ENCODE peak calls at places on chromosomes 13 and 19, in ten cellular contexts. M, G, B, A, T, H, I, J, Q and U are unnamed samples.

GRCh38 chr19:17687857-17688784 is at the start of gene UNC13A:
- DNase-seq in M (no peak), G (peak), B (peak), A (peak), T (peak), H (no peak), I (peak), J (peak), Q (peak), U (peak)

GRCh38 chr19:13240312-13241022 is 90.3 kb downstream of the IER2 start:
- DNase-seq in M (no peak), G (no peak), B (no peak), A (no peak), T (no peak), H (no peak), I (no peak), J (no peak), Q (no peak), U (no peak)

GRCh38 chr19:16771618-16772017 is 52.0 kb downstream of the NWD1 start:
- DNase-seq in M (peak), G (peak), B (peak), A (peak), T (peak), H (peak), I (peak), J (peak), Q (peak), U (peak)

GRCh38 chr19:54162241-54162805 is 2.8 kb upstream of the LENG1 start:
- DNase-seq in M (peak), G (no peak), B (peak), A (peak), T (peak), H (no peak), I (peak), J (peak), Q (peak), U (peak)

GRCh38 chr19:43684326-43684725 is 14.4 kb upstream of the PLAUR start:
- DNase-seq in M (no peak), G (no peak), B (no peak), A (no peak), T (no peak), H (no peak), I (no peak), J (no peak), Q (no peak), U (no peak)

GRCh38 chr19:28523619-28524018 is 689.3 kb downstream of the UQCRFS1 start:
- DNase-seq in M (no peak), G (no peak), B (no peak), A (no peak), T (no peak), H (no peak), I (no peak), J (no peak), Q (no peak), U (no peak)

GRCh38 chr19:4581381-4582111 is 22.1 kb upstream of the SEMA6B start:
- DNase-seq in M (no peak), G (peak), B (peak), A (peak), T (no peak), H (no peak), I (no peak), J (peak), Q (peak), U (peak)

GRCh38 chr13:62320129-62320724 is 904.6 kb upstream of the PCDH20 start:
- DNase-seq in M (peak), G (peak), B (no peak), A (peak), T (no peak), H (peak), I (no peak), J (no peak), Q (no peak), U (no peak)

GRCh38 chr13:41988244-41988643 is 27.3 kb upstream of the VWA8 start:
- DNase-seq in M (no peak), G (no peak), B (no peak), A (no peak), T (no peak), H (no peak), I (no peak), J (no peak), Q (no peak), U (no peak)

GRCh38 chr19:45254044-45254531 is 3.0 kb downstream of the MARK4 start:
- DNase-seq in M (peak), G (no peak), B (no peak), A (no peak), T (no peak), H (no peak), I (no peak), J (no peak), Q (no peak), U (no peak)

GRCh38 chr19:7159105-7159933 is 89.8 kb downstream of the ZNF557 start:
- DNase-seq in M (no peak), G (no peak), B (peak), A (no peak), T (peak), H (peak), I (no peak), J (peak), Q (no peak), U (no peak)

GRCh38 chr13:99985886-99986527 is 4.4 kb downstream of the ZIC2 start:
- DNase-seq in M (no peak), G (no peak), B (no peak), A (no peak), T (no peak), H (no peak), I (no peak), J (no peak), Q (peak), U (no peak)

GRCh38 chr13:27954406-27954851 is 14.7 kb downstream of the CDX2 start:
- DNase-seq in M (no peak), G (no peak), B (no peak), A (no peak), T (no peak), H (no peak), I (no peak), J (no peak), Q (peak), U (no peak)

GRCh38 chr19:23075031-23075733 is 41.6 kb upstream of the ZNF730 start:
- DNase-seq in M (peak), G (peak), B (no peak), A (peak), T (peak), H (peak), I (no peak), J (peak), Q (peak), U (peak)

GRCh38 chr13:83752141-83752540 is 130.1 kb downstream of the SLITRK1 start:
- DNase-seq in M (no peak), G (peak), B (no peak), A (peak), T (no peak), H (no peak), I (no peak), J (no peak), Q (no peak), U (no peak)

GRCh38 chr19:7582446-7582845 is 13.2 kb upstream of the CAMSAP3 start:
- DNase-seq in M (no peak), G (no peak), B (no peak), A (no peak), T (no peak), H (no peak), I (no peak), J (no peak), Q (no peak), U (no peak)

GRCh38 chr13:49877629-49878218 is 58.4 kb downstream of the SPRYD7 start:
- DNase-seq in M (no peak), G (peak), B (no peak), A (peak), T (no peak), H (no peak), I (no peak), J (no peak), Q (no peak), U (no peak)

GRCh38 chr13:112740502-112741131 is 50.8 kb downstream of the ATP11A start:
- DNase-seq in M (no peak), G (peak), B (peak), A (no peak), T (peak), H (peak), I (no peak), J (no peak), Q (no peak), U (peak)

GRCh38 chr13:29937836-29938235 is 87.4 kb upstream of the UBL3 start:
- DNase-seq in M (no peak), G (no peak), B (no peak), A (no peak), T (no peak), H (no peak), I (peak), J (no peak), Q (no peak), U (no peak)

GRCh38 chr19:33493401-33494275 is 28.0 kb downstream of the PEPD start:
- DNase-seq in M (no peak), G (no peak), B (no peak), A (no peak), T (peak), H (no peak), I (no peak), J (no peak), Q (no peak), U (peak)

GRCh38 chr19:45470147-45471081 is 2.6 kb downstream of the FOSB start:
- DNase-seq in M (no peak), G (peak), B (peak), A (peak), T (no peak), H (no peak), I (no peak), J (peak), Q (no peak), U (peak)

GRCh38 chr19:18659281-18660050 is 22.6 kb downstream of the KLHL26 start:
- DNase-seq in M (peak), G (no peak), B (no peak), A (no peak), T (peak), H (no peak), I (no peak), J (peak), Q (no peak), U (peak)

GRCh38 chr13:98089246-98089645 is 53.6 kb upstream of the FARP1 start:
- DNase-seq in M (no peak), G (peak), B (no peak), A (peak), T (no peak), H (no peak), I (no peak), J (no peak), Q (no peak), U (no peak)

GRCh38 chr19:53467503-53468262 is at the start of gene ZNF813:
- DNase-seq in M (peak), G (peak), B (peak), A (peak), T (peak), H (peak), I (peak), J (peak), Q (peak), U (peak)

GRCh38 chr13:110580800-110581199 is 19.3 kb upstream of the RAB20 start:
- DNase-seq in M (no peak), G (no peak), B (no peak), A (no peak), T (no peak), H (no peak), I (no peak), J (no peak), Q (no peak), U (no peak)

GRCh38 chr19:4506449-4507149 is 11.7 kb downstream of the PLIN4 start:
- DNase-seq in M (no peak), G (peak), B (no peak), A (peak), T (no peak), H (peak), I (no peak), J (no peak), Q (no peak), U (no peak)

GRCh38 chr19:28710278-28710677 is 502.7 kb downstream of the UQCRFS1 start:
- DNase-seq in M (peak), G (peak), B (no peak), A (peak), T (no peak), H (peak), I (no peak), J (no peak), Q (no peak), U (no peak)

GRCh38 chr13:52348983-52349780 is 56.8 kb downstream of the THSD1 start:
- DNase-seq in M (no peak), G (peak), B (no peak), A (peak), T (no peak), H (no peak), I (no peak), J (no peak), Q (no peak), U (no peak)